ENCODE peak calls at places on chromosomes 5 and 9, in ten cellular contexts. F is neural crest cell, E is T-cell, Q is Right ventricle myocardium superior, I is small intestine, W is GM13977, M is T-helper 9 cell, T is NCI-H446 treated with DMSO at 0.1 percent for 48 hours, B is HEK293T, P is AG04450. A is an unnamed sample.

GRCh38 chr5:40681351-40682311 is 1.9 kb downstream of the PTGER4 start:
- DNase-seq in F (peak; percentile 4), M (no peak), P (no peak), T (no peak), B (no peak), Q (peak; percentile 71), E (peak; percentile 16), W (no peak), I (peak; percentile 65), A (peak; percentile 43)

GRCh38 chr5:145362261-145362660 is 472.9 kb downstream of the PRELID2 start:
- DNase-seq in F (no peak), M (no peak), E (no peak), Q (no peak), I (no peak), P (peak; percentile 65), W (no peak), T (no peak), B (no peak), A (no peak)

GRCh38 chr5:17436766-17437221 is 61.2 kb upstream of the TAF11L2 start:
- DNase-seq in Q (no peak), F (no peak), P (no peak), T (no peak), W (peak; percentile 29), B (no peak), M (no peak), I (no peak), E (no peak), A (no peak)

GRCh38 chr5:139043127-139043905 is 154.9 kb downstream of the SIL1 start:
- DNase-seq in T (no peak), E (no peak), I (no peak), Q (no peak), P (no peak), B (no peak), M (no peak), F (no peak), W (no peak), A (no peak)

GRCh38 chr5:148858106-148858505 is 31.7 kb downstream of the ADRB2 start:
- DNase-seq in E (no peak), W (no peak), M (no peak), T (no peak), B (no peak), I (no peak), F (no peak), Q (no peak), P (no peak), A (no peak)

GRCh38 chr5:146816775-146817387 is 61.7 kb downstream of the PPP2R2B start:
- DNase-seq in P (no peak), I (no peak), Q (no peak), F (no peak), W (no peak), B (no peak), T (no peak), E (no peak), M (no peak), A (peak; percentile 9)

GRCh38 chr5:110248921-110249320 is 477.6 kb downstream of the TMEM232 start:
- DNase-seq in P (no peak), E (no peak), M (no peak), T (no peak), F (no peak), I (no peak), W (no peak), B (no peak), Q (no peak), A (no peak)

GRCh38 chr9:114178756-114179450 is 23.6 kb downstream of the COL27A1 start:
- DNase-seq in P (no peak), I (no peak), E (no peak), M (no peak), Q (peak; percentile 78), F (no peak), W (no peak), T (no peak), B (no peak), A (no peak)

GRCh38 chr5:174533771-174534221 is 190.6 kb upstream of the MSX2 start:
- DNase-seq in Q (no peak), E (no peak), I (peak; percentile 83), W (no peak), M (no peak), B (no peak), P (peak; percentile 96), T (no peak), F (no peak), A (no peak)

GRCh38 chr9:14027114-14027812 is 286.7 kb downstream of the NFIB start:
- DNase-seq in M (no peak), I (peak; percentile 29), W (no peak), Q (peak; percentile 62), T (no peak), P (no peak), F (no peak), B (no peak), E (no peak), A (peak; percentile 18)

GRCh38 chr5:76964018-76964417 is 11.2 kb downstream of the CRHBP start:
- DNase-seq in T (no peak), Q (no peak), M (no peak), W (no peak), P (no peak), I (no peak), F (no peak), E (no peak), B (no peak), A (no peak)

GRCh38 chr9:35579130-35579529 is 25.9 kb upstream of the TESK1 start:
- DNase-seq in W (no peak), B (no peak), Q (no peak), T (no peak), P (no peak), M (no peak), E (no peak), F (no peak), I (no peak), A (no peak)

GRCh38 chr5:154892370-154892771 is 33.9 kb downstream of the CNOT8 start:
- DNase-seq in Q (no peak), T (no peak), P (no peak), B (no peak), E (no peak), M (no peak), W (no peak), I (no peak), F (no peak), A (no peak)

GRCh38 chr5:14148890-14149671 is 5.9 kb downstream of the TRIO start:
- DNase-seq in M (no peak), B (no peak), T (no peak), W (no peak), E (no peak), P (no peak), F (no peak), I (peak; percentile 78), Q (no peak), A (no peak)

GRCh38 chr5:54187694-54188093 is 122.7 kb downstream of the ARL15 start:
- DNase-seq in T (no peak), E (no peak), F (no peak), I (no peak), P (no peak), Q (no peak), B (no peak), M (no peak), W (no peak), A (no peak)

GRCh38 chr9:129485140-129485758 is 135.7 kb downstream of the C9orf50 start:
- DNase-seq in P (no peak), E (no peak), I (no peak), M (no peak), Q (no peak), T (no peak), F (no peak), W (no peak), B (no peak), A (no peak)

GRCh38 chr9:89592963-89593775 is 11.6 kb upstream of the GADD45G start:
- DNase-seq in E (no peak), B (no peak), W (no peak), Q (no peak), I (peak; percentile 9), F (peak; percentile 32), M (no peak), T (no peak), P (no peak), A (peak; percentile 67)

GRCh38 chr9:18478517-18479361 is 4.8 kb downstream of the ADAMTSL1 start:
- DNase-seq in B (no peak), W (no peak), F (no peak), T (no peak), I (no peak), Q (no peak), E (no peak), M (no peak), P (no peak), A (no peak)

GRCh38 chr9:3441197-3441816 is 84.5 kb downstream of the RFX3 start:
- DNase-seq in E (peak; percentile 27), W (peak; percentile 33), B (peak; percentile 24), P (peak; percentile 37), T (peak; percentile 50), Q (no peak), M (no peak), F (peak; percentile 9), I (peak; percentile 56), A (peak; percentile 56)

GRCh38 chr5:157744055-157745011 is 821 bp downstream of the LSM11 start:
- DNase-seq in F (peak; percentile 18), I (peak; percentile 22), E (no peak), W (peak; percentile 52), Q (no peak), M (peak; percentile 5), T (no peak), B (peak; percentile 22), P (no peak), A (peak; percentile 10)

GRCh38 chr9:74953235-74953741 is 576 bp upstream of the C9orf40 start:
- DNase-seq in W (no peak), Q (no peak), F (no peak), P (no peak), M (no peak), B (no peak), I (no peak), E (no peak), T (no peak), A (no peak)

GRCh38 chr5:167869125-167869524 is 422.3 kb upstream of the WWC1 start:
- DNase-seq in M (no peak), Q (no peak), E (no peak), B (no peak), P (no peak), W (no peak), I (no peak), T (no peak), F (no peak), A (no peak)

GRCh38 chr5:159630545-159630944 is 285.7 kb upstream of the ADRA1B start:
- DNase-seq in M (no peak), B (no peak), F (no peak), T (no peak), Q (no peak), E (no peak), P (no peak), I (no peak), W (no peak), A (no peak)

GRCh38 chr9:36980148-36980974 is 53.7 kb downstream of the PAX5 start:
- DNase-seq in T (peak; percentile 63), P (no peak), F (peak; percentile 22), Q (no peak), W (no peak), M (no peak), B (peak; percentile 37), E (no peak), I (no peak), A (peak; percentile 86)

GRCh38 chr5:179839328-179840256 is 18.9 kb downstream of the SQSTM1 start:
- DNase-seq in F (no peak), I (no peak), P (no peak), T (no peak), W (no peak), B (no peak), E (no peak), Q (peak; percentile 60), M (no peak), A (no peak)

GRCh38 chr9:135817951-135818717 is 89.2 kb downstream of the CAMSAP1 start:
- DNase-seq in F (no peak), W (no peak), I (no peak), T (no peak), E (no peak), P (no peak), M (no peak), Q (peak; percentile 26), B (no peak), A (no peak)

GRCh38 chr5:154977409-154977808 is 36.1 kb upstream of the KIF4B start:
- DNase-seq in M (no peak), T (no peak), I (no peak), E (no peak), W (no peak), Q (no peak), F (no peak), P (no peak), B (no peak), A (no peak)

GRCh38 chr5:149962040-149962439 is 1.5 kb downstream of the SLC26A2 start:
- DNase-seq in I (peak; percentile 41), T (peak; percentile 14), E (no peak), M (no peak), Q (no peak), P (no peak), W (peak; percentile 42), B (peak; percentile 49), F (no peak), A (peak; percentile 29)